ENCODE peak calls at places on chromosomes 6 and 20, in four cellular contexts. J is neural crest cell, Y is hippocampal formation, H is immature natural killer cell. I is an unnamed sample.

GRCh38 chr6:37783831-37784584 is 35.5 kb upstream of the ZFAND3 start:
- DNase-seq in J (no peak), Y (peak), H (peak), I (no peak)

GRCh38 chr6:2630362-2630761 is 120.4 kb downstream of the MYLK4 start:
- DNase-seq in J (no peak), Y (no peak), H (no peak), I (no peak)

GRCh38 chr6:125027287-125027686 is 65.0 kb downstream of the RNF217 start:
- DNase-seq in J (no peak), Y (no peak), H (no peak), I (no peak)

GRCh38 chr20:46249671-46250070 is 58.6 kb downstream of the CDH22 start:
- DNase-seq in J (no peak), Y (no peak), H (no peak), I (no peak)

GRCh38 chr6:36210886-36211595 is 14.5 kb downstream of the BRPF3 start:
- DNase-seq in J (no peak), Y (no peak), H (no peak), I (no peak)

GRCh38 chr6:100404051-100404450 is 60.7 kb downstream of the SIM1 start:
- DNase-seq in J (no peak), Y (no peak), H (no peak), I (no peak)

GRCh38 chr20:63967330-63968135 is 2.2 kb downstream of the ZNF512B start:
- DNase-seq in J (no peak), Y (no peak), H (no peak), I (no peak)

GRCh38 chr20:51540585-51540984 is 1.9 kb downstream of the NFATC2 start:
- DNase-seq in J (no peak), Y (no peak), H (no peak), I (no peak)

GRCh38 chr6:37525460-37526357 is 26.0 kb upstream of the CCDC167 start:
- DNase-seq in J (no peak), Y (no peak), H (no peak), I (no peak)